ENCODE peak calls at places on chromosomes 3 and 15, in eight cellular contexts. D is NCI-H1105; S is RCC 7860; C is T-helper 2 cell; B is NCI-H345; K is A172; P is activated CD4-positive, alpha-beta memory T cell treated with anti-CD3 and anti-CD28 coated beads, Interleukin-2, amount 10 ng/mL, durations not matched to agents 7 days and 5 days; T is ovary. M is an unnamed sample.

GRCh38 chr3:106338582-106339219 is 469.9 kb upstream of the CBLB start:
- DNase-seq in D (no peak), S (no peak), C (no peak), B (no peak), K (no peak), P (no peak), T (no peak), M (no peak)

GRCh38 chr3:74639681-74640080 is 25.2 kb upstream of the CNTN3 start:
- DNase-seq in D (no peak), S (no peak), C (no peak), B (no peak), K (no peak), P (no peak), T (no peak), M (no peak)

GRCh38 chr15:60444289-60444912 is 34.5 kb downstream of the ICE2 start:
- DNase-seq in D (peak), S (peak), C (no peak), B (no peak), K (peak), P (no peak), T (no peak), M (no peak)

GRCh38 chr3:29141197-29141911 is 139.5 kb upstream of the RBMS3 start:
- DNase-seq in D (no peak), S (no peak), C (no peak), B (no peak), K (no peak), P (no peak), T (no peak), M (no peak)

GRCh38 chr3:140276698-140277097 is 341.7 kb downstream of the CLSTN2 start:
- DNase-seq in D (no peak), S (no peak), C (no peak), B (no peak), K (peak), P (no peak), T (no peak), M (no peak)

GRCh38 chr3:194738254-194739093 is 52.8 kb downstream of the FAM43A start:
- DNase-seq in D (no peak), S (peak), C (no peak), B (peak), K (peak), P (no peak), T (no peak), M (peak)

GRCh38 chr3:6425289-6425820 is 435.6 kb upstream of the GRM7 start:
- DNase-seq in D (no peak), S (no peak), C (no peak), B (no peak), K (no peak), P (no peak), T (no peak), M (no peak)

GRCh38 chr15:38702178-38702912 is 137.7 kb upstream of the RASGRP1 start:
- DNase-seq in D (peak), S (no peak), C (no peak), B (peak), K (no peak), P (no peak), T (no peak), M (no peak)

GRCh38 chr3:150870406-150870805 is 34.8 kb downstream of the MINDY4B start:
- DNase-seq in D (no peak), S (no peak), C (no peak), B (no peak), K (peak), P (no peak), T (no peak), M (no peak)